ENCODE peak calls at places on chromosomes 11 and 22, in six cellular contexts. X is cardiac septum; A is effector CD4-positive, alpha-beta T cell; G is naive thymus-derived CD8-positive, alpha-beta T cell; V is AG08396; U is CD4-positive, CD25-positive, alpha-beta regulatory T cell. W is an unnamed sample.

GRCh38 chr11:116879789-116880402 is 42.5 kb upstream of the APOA1 start:
- DNase-seq in V (peak; percentile 52), G (no peak), U (no peak), X (no peak), A (no peak), W (no peak)

GRCh38 chr22:35838849-35839646 is 121.4 kb downstream of the APOL5 start:
- DNase-seq in A (no peak), X (no peak), G (no peak), U (no peak), V (peak; percentile 37), W (no peak)

GRCh38 chr22:50157976-50158375 is 12.6 kb upstream of the PANX2 start:
- DNase-seq in U (no peak), G (no peak), V (no peak), X (no peak), A (no peak), W (no peak)

GRCh38 chr11:16584569-16584968 is 153.9 kb upstream of the C11orf58 start:
- DNase-seq in X (no peak), G (no peak), U (no peak), A (no peak), V (no peak), W (no peak)

GRCh38 chr22:44217346-44217745 is 36.6 kb downstream of the PARVG start:
- DNase-seq in A (no peak), V (no peak), U (no peak), G (no peak), X (no peak), W (no peak)

GRCh38 chr11:122155765-122156527 is 39.9 kb upstream of the BLID start:
- DNase-seq in X (no peak), G (no peak), A (no peak), V (no peak), U (no peak), W (no peak)

GRCh38 chr11:1006762-1007161 is 29.8 kb downstream of the MUC6 start:
- DNase-seq in G (no peak), A (no peak), V (no peak), X (no peak), U (no peak), W (no peak)

GRCh38 chr11:132030896-132031295 is 660.5 kb downstream of the NTM start:
- DNase-seq in U (no peak), A (no peak), V (no peak), G (no peak), X (no peak), W (no peak)

GRCh38 chr22:22720201-22720723 is 75.8 kb downstream of the GGTLC2 start:
- DNase-seq in U (no peak), G (peak; percentile 39), X (no peak), V (peak; percentile 18), A (peak; percentile 14), W (peak; percentile 28)

GRCh38 chr22:46815132-46815531 is 52.7 kb downstream of the TBC1D22A start:
- DNase-seq in A (no peak), X (no peak), U (no peak), V (no peak), G (no peak), W (no peak)

GRCh38 chr11:47258317-47258902 is 614 bp downstream of the NR1H3 start:
- DNase-seq in X (no peak), U (no peak), G (no peak), V (no peak), A (no peak), W (no peak)

GRCh38 chr11:8285796-8286195 is 22.1 kb upstream of the LMO1 start:
- DNase-seq in X (no peak), U (no peak), A (no peak), G (no peak), V (no peak), W (no peak)

GRCh38 chr11:113533425-113533698 is 58.2 kb upstream of the DRD2 start:
- DNase-seq in A (no peak), G (no peak), V (no peak), X (no peak), U (no peak), W (no peak)

GRCh38 chr22:23495614-23496444 is 84.3 kb downstream of the IGLL1 start:
- DNase-seq in U (no peak), G (no peak), A (no peak), V (no peak), X (no peak), W (no peak)

GRCh38 chr22:24164823-24165379 is 16.4 kb upstream of the SUSD2 start:
- DNase-seq in G (no peak), V (no peak), U (no peak), X (no peak), A (no peak), W (no peak)

GRCh38 chr22:36330655-36331305 is 57.0 kb downstream of the MYH9 start:
- DNase-seq in G (no peak), A (no peak), U (peak; percentile 31), X (peak; percentile 87), V (no peak), W (no peak)

GRCh38 chr22:19290400-19291217 is 910 bp downstream of the CLTCL1 start:
- DNase-seq in X (no peak), V (no peak), A (no peak), U (no peak), G (no peak), W (no peak)

GRCh38 chr11:114606003-114606801 is 10.6 kb upstream of the NXPE4 start:
- DNase-seq in A (no peak), X (no peak), U (no peak), V (no peak), G (no peak), W (no peak)

GRCh38 chr22:46691571-46691970 is 46.5 kb downstream of the CERK start:
- DNase-seq in V (no peak), A (no peak), U (no peak), G (no peak), X (no peak), W (no peak)

GRCh38 chr11:65778901-65779668 is 1.7 kb downstream of the AP5B1 start:
- DNase-seq in U (no peak), X (no peak), G (no peak), A (no peak), V (no peak), W (no peak)

GRCh38 chr11:73622920-73623593 is 23.3 kb upstream of the PLEKHB1 start:
- DNase-seq in V (no peak), A (no peak), X (no peak), U (no peak), G (no peak), W (no peak)

GRCh38 chr11:114102993-114103896 is 43.7 kb downstream of the ZBTB16 start:
- DNase-seq in A (no peak), U (no peak), G (peak; percentile 29), V (no peak), X (no peak), W (peak; percentile 36)

GRCh38 chr11:57936050-57936418 is 87.6 kb upstream of the OR9Q1 start:
- DNase-seq in A (no peak), G (no peak), X (no peak), V (no peak), U (no peak), W (no peak)

GRCh38 chr11:18013790-18014507 is 1.1 kb upstream of the SERGEF start:
- DNase-seq in V (no peak), X (no peak), U (no peak), G (no peak), A (no peak), W (no peak)

GRCh38 chr11:66326261-66327111 is 9.6 kb upstream of the CD248 start:
- DNase-seq in U (no peak), V (peak; percentile 61), A (no peak), X (peak; percentile 90), G (peak; percentile 41), W (no peak)

GRCh38 chr11:45919806-45920530 is 2.3 kb upstream of the PEX16 start:
- DNase-seq in A (no peak), G (no peak), V (no peak), U (no peak), X (no peak), W (no peak)

GRCh38 chr22:21948824-21949568 is 3.7 kb downstream of the PPM1F start:
- DNase-seq in X (no peak), A (no peak), G (no peak), U (no peak), V (no peak), W (no peak)

GRCh38 chr22:49102367-49102766 is 725.3 kb downstream of the BRD1 start:
- DNase-seq in A (no peak), V (no peak), X (peak; percentile 36), G (no peak), U (no peak), W (no peak)

W was measured in activated T-helper 2 cell treated with anti-CD3 and anti-CD28 coated beads, Interferon-gamma antibody, Interleukin-2, Interleukin-4, amounts not matched to agents 10 μg/mL and 5 μg/mL and 100 μg/mL, durations not matched to agents 14 hours and 24 hours and 36 hours.